ENCODE peak calls at places on chromosomes 12 and 14, in four cellular contexts. One of them, this sample, is unnamed.

GRCh38 chr12:57766464-57767311 is at the start of gene CYP27B1:
- DNase-seq in stimulated activated CD8-positive, alpha-beta memory T cell treated with anti-CD3 and anti-CD28 coated beads, Interleukin-15, amount 100 ng/mL, for 1 hour: no peak
- DNase-seq in A549: peak
- DNase-seq in posterior vena cava: no peak
- DNase-seq in this sample: no peak

GRCh38 chr12:6768385-6769002 is 2.3 kb downstream of the PTMS start:
- DNase-seq in posterior vena cava: no peak
- DNase-seq in A549: no peak
- DNase-seq in stimulated activated CD8-positive, alpha-beta memory T cell treated with anti-CD3 and anti-CD28 coated beads, Interleukin-15, amount 100 ng/mL, for 1 hour: no peak
- DNase-seq in this sample: no peak

GRCh38 chr14:58922211-58922940 is 266.1 kb upstream of the DAAM1 start:
- DNase-seq in posterior vena cava: no peak
- DNase-seq in A549: no peak
- DNase-seq in stimulated activated CD8-positive, alpha-beta memory T cell treated with anti-CD3 and anti-CD28 coated beads, Interleukin-15, amount 100 ng/mL, for 1 hour: no peak
- DNase-seq in this sample: no peak

GRCh38 chr12:9735601-9736000 is 2.7 kb upstream of the CLECL1 start:
- DNase-seq in stimulated activated CD8-positive, alpha-beta memory T cell treated with anti-CD3 and anti-CD28 coated beads, Interleukin-15, amount 100 ng/mL, for 1 hour: no peak
- DNase-seq in posterior vena cava: no peak
- DNase-seq in A549: no peak
- DNase-seq in this sample: no peak

GRCh38 chr12:58537278-58537677 is 383.0 kb downstream of the LRIG3 start:
- DNase-seq in A549: no peak
- DNase-seq in posterior vena cava: no peak
- DNase-seq in stimulated activated CD8-positive, alpha-beta memory T cell treated with anti-CD3 and anti-CD28 coated beads, Interleukin-15, amount 100 ng/mL, for 1 hour: no peak
- DNase-seq in this sample: no peak

GRCh38 chr12:119178544-119179334 is at the start of gene HSPB8:
- DNase-seq in A549: peak
- DNase-seq in stimulated activated CD8-positive, alpha-beta memory T cell treated with anti-CD3 and anti-CD28 coated beads, Interleukin-15, amount 100 ng/mL, for 1 hour: no peak
- DNase-seq in posterior vena cava: peak
- DNase-seq in this sample: peak

GRCh38 chr14:30603402-30603801 is 18.7 kb upstream of the SCFD1 start:
- DNase-seq in A549: no peak
- DNase-seq in stimulated activated CD8-positive, alpha-beta memory T cell treated with anti-CD3 and anti-CD28 coated beads, Interleukin-15, amount 100 ng/mL, for 1 hour: no peak
- DNase-seq in posterior vena cava: no peak
- DNase-seq in this sample: no peak

GRCh38 chr12:107549786-107550480 is 135.7 kb upstream of the PWP1 start:
- DNase-seq in stimulated activated CD8-positive, alpha-beta memory T cell treated with anti-CD3 and anti-CD28 coated beads, Interleukin-15, amount 100 ng/mL, for 1 hour: no peak
- DNase-seq in posterior vena cava: no peak
- DNase-seq in A549: no peak
- DNase-seq in this sample: no peak

GRCh38 chr14:101878222-101879211 is 85.9 kb upstream of the DYNC1H1 start:
- DNase-seq in posterior vena cava: no peak
- DNase-seq in stimulated activated CD8-positive, alpha-beta memory T cell treated with anti-CD3 and anti-CD28 coated beads, Interleukin-15, amount 100 ng/mL, for 1 hour: no peak
- DNase-seq in A549: no peak
- DNase-seq in this sample: no peak

GRCh38 chr12:101862245-101862644 is 15.1 kb upstream of the DRAM1 start:
- DNase-seq in posterior vena cava: no peak
- DNase-seq in A549: no peak
- DNase-seq in stimulated activated CD8-positive, alpha-beta memory T cell treated with anti-CD3 and anti-CD28 coated beads, Interleukin-15, amount 100 ng/mL, for 1 hour: no peak
- DNase-seq in this sample: no peak

This sample was measured in Panc1.